ENCODE peak calls at places on chromosomes 1 and 21, in six cellular contexts. D is NT2/D1, P is mesenchymal stem cell, V is mammary epithelial cell, G is K562, B is kidney. T is an unnamed sample.

GRCh38 chr1:84481317-84481716 is 2.3 kb downstream of the RPF1 start:
- DNase-seq in P (no peak), G (peak), D (no peak), B (no peak), V (no peak), T (no peak)

GRCh38 chr21:38459490-38459889 is 38.8 kb downstream of the ERG start:
- DNase-seq in B (no peak), G (no peak), P (no peak), V (peak), D (no peak), T (no peak)

GRCh38 chr21:32719085-32719484 is 8.7 kb downstream of the SYNJ1 start:
- DNase-seq in P (no peak), B (no peak), V (no peak), D (no peak), G (no peak), T (no peak)

GRCh38 chr1:27392778-27393635 is 585 bp downstream of the GPR3 start:
- DNase-seq in D (no peak), G (peak), B (no peak), P (peak), V (no peak), T (no peak)

GRCh38 chr1:30294508-30294907 is 428.9 kb downstream of the MATN1 start:
- DNase-seq in V (no peak), G (no peak), P (no peak), B (no peak), D (no peak), T (no peak)

GRCh38 chr1:165364432-165365133 is 8.1 kb upstream of the LMX1A start:
- DNase-seq in V (peak), P (no peak), B (no peak), D (no peak), G (no peak), T (peak)

GRCh38 chr1:183699643-183700160 is 46.6 kb upstream of the APOBEC4 start:
- DNase-seq in G (no peak), B (no peak), P (peak), V (no peak), D (no peak), T (peak)

GRCh38 chr1:62685431-62685859 is 2.7 kb downstream of the DOCK7 start:
- DNase-seq in P (no peak), B (no peak), V (no peak), D (no peak), G (peak), T (no peak)

GRCh38 chr1:115170972-115171392 is 81.7 kb upstream of the TSPAN2 start:
- DNase-seq in D (no peak), B (no peak), G (no peak), P (no peak), V (no peak), T (peak)

DNA sequence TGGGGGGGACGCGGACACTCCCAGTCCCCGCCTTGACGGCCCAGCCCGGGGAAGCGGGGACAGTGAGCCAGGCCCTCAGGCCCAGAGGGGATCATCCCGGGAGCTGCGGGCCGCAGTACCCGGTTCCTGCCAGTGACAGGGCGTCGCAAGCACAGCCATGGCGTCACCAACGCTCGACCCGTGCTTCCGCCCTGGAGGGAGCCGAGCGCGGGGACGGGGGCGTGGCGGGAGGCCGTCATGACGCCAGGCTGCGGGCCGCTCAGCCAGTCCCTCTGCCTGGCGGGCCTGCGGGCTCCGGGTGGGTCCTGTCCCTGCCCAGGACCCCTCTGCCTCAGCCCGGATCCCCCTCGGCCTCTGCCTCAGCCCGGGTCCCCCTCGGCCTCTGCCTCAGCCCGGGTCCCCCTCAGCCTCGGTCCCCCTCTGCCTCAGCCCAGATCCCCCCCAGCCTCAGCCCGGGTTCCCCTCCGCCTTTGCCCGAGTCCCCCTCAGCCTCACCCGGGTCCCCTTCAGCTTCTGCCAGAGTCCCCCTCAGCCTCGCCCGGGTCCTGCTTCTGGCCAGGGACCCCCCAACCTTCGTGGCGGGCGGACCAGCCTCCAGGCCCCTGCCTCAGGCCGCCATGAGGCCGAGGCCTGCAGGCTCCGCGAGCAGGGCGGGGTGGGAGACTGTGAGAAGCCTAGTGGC is 2.3 kb upstream of the SLC2A5 start:
- DNase-seq in D (no peak), G (peak), P (no peak), B (no peak), V (no peak), T (no peak)
- H3K9ac ChIP-seq in D (no peak), G (peak), P (no peak), B (no peak), V (no peak), T (no peak)

GRCh38 chr1:109977657-109978378 is 6.7 kb upstream of the AHCYL1 start:
- DNase-seq in G (no peak), D (no peak), B (no peak), V (no peak), P (no peak), T (no peak)

GRCh38 chr1:109979489-109980091 is 5.0 kb upstream of the AHCYL1 start:
- DNase-seq in B (no peak), G (peak), V (peak), P (peak), D (no peak), T (peak)

GRCh38 chr1:109981128-109981379 is 3.5 kb upstream of the AHCYL1 start:
- DNase-seq in G (no peak), D (no peak), V (no peak), B (no peak), P (no peak), T (no peak)

GRCh38 chr1:109978761-109979488 is 5.6 kb upstream of the AHCYL1 start:
- DNase-seq in B (no peak), P (peak), D (no peak), V (no peak), G (no peak), T (no peak)

GRCh38 chr1:109980324-109981127 is 4.0 kb upstream of the AHCYL1 start:
- DNase-seq in B (no peak), V (peak), P (no peak), D (no peak), G (no peak), T (no peak)
- H3K9ac ChIP-seq in B (no peak), V (no peak), P (peak), D (no peak), G (no peak), T (no peak)

DNA sequence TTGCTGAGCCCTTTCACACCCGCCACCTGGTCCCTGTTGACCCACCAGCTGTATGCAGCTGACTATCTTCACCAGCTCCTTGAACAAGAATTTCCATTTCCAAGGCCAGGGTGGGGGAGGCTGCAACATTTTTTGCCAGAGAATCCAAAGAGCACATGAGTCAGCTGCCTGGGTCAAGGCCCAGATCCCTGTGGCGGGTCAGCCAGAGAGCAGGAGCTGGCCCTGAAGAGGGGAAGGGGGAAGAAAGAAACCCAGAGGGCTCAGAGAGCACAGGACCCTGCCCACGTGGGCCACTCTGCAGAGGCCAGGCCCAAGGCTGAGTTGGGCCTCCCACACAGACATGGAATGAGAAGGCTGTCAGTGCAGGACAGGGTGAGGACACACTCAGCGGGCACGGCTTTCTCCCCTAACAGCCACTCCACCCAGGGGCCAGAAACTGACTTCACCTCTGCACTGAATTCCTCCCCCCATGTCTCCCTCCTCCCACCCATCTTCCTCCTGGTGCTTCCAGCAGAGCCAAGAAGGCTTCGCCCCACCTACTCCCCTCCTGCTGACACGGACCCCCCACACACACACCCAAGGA is 28.9 kb downstream of the S100A6 start:
- DNase-seq in P (peak), V (peak), B (peak), D (no peak), G (no peak), T (peak)
- H3K9ac ChIP-seq in P (peak), V (no peak), B (no peak), D (peak), G (no peak), T (no peak)

GRCh38 chr1:150549496-150550221 is 451 bp downstream of the ADAMTSL4 start:
- DNase-seq in G (no peak), D (no peak), V (no peak), B (peak), P (peak), T (no peak)
- H3K9ac ChIP-seq in G (peak), D (peak), V (no peak), B (peak), P (peak), T (peak)

GRCh38 chr1:201501812-201502510 is 5.0 kb downstream of the CSRP1 start:
- DNase-seq in G (no peak), V (no peak), P (no peak), B (no peak), D (no peak), T (no peak)
- H3K9ac ChIP-seq in G (no peak), V (no peak), P (no peak), B (peak), D (no peak), T (no peak)

GRCh38 chr1:155410931-155411330 is 90.2 kb downstream of the RUSC1 start:
- DNase-seq in V (no peak), D (no peak), P (no peak), B (no peak), G (no peak), T (no peak)
- H3K9ac ChIP-seq in V (no peak), D (no peak), P (no peak), B (no peak), G (no peak), T (no peak)

GRCh38 chr1:226125097-226125630 is 61.4 kb downstream of the ACBD3 start:
- DNase-seq in V (peak), B (peak), G (peak), D (peak), P (peak), T (peak)

GRCh38 chr1:226121587-226122400 is 59.3 kb downstream of the H3-3A start:
- DNase-seq in D (peak), G (peak), B (peak), P (peak), V (peak), T (peak)

GRCh38 chr1:226123591-226124471 is 61.3 kb downstream of the H3-3A start:
- DNase-seq in G (no peak), P (no peak), D (no peak), V (peak), B (peak), T (no peak)

GRCh38 chr1:226121049-226121586 is 58.6 kb downstream of the H3-3A start:
- DNase-seq in V (no peak), G (no peak), P (no peak), D (no peak), B (no peak), T (no peak)

DNA sequence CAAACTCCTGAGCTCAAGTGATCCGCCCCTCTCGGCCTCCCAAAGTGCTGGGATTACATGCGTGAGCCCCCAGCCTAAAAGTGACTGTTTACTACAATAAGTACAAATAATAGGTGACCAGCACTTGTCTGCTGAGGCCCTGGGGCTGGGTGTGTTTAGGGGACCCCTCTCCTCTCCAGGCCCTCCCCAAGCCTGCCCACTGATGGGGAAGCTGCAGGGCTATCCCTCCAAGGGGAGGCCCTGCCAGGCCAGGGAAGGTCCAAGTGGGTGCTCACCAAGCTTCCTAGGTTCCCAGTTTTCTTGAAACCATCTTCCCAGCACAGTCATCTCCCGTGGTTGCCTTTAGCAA is 60.7 kb downstream of the H3-3A start:
- DNase-seq in B (no peak), D (no peak), V (no peak), P (no peak), G (no peak), T (no peak)
- H3K9ac ChIP-seq in B (no peak), D (peak), V (no peak), P (no peak), G (no peak), T (no peak)